ENCODE peak calls at places on chromosome 10, in four cellular contexts. S is Peyer's patch, D is mucosa of descending colon, H is cardiac muscle cell. R is an unnamed sample.

GRCh38 chr10:30828680-30829079 is 199.1 kb upstream of the LYZL2 start:
- DNase-seq in H (no peak), S (no peak), D (no peak), R (no peak)

GRCh38 chr10:117160567-117160966 is 22.5 kb upstream of the VAX1 start:
- DNase-seq in D (no peak), H (no peak), S (no peak), R (no peak)

GRCh38 chr10:69844698-69845097 is 43.0 kb downstream of the COL13A1 start:
- DNase-seq in S (no peak), D (no peak), H (no peak), R (no peak)

GRCh38 chr10:47022311-47023131 is 111.3 kb downstream of the PTPN20 start:
- DNase-seq in H (no peak), D (no peak), S (peak; percentile 43), R (no peak)

GRCh38 chr10:20415684-20416083 is 481.4 kb downstream of the NEBL start:
- DNase-seq in H (no peak), S (no peak), D (no peak), R (no peak)

GRCh38 chr10:75484717-75485116 is 53.3 kb downstream of the LRMDA start:
- DNase-seq in S (no peak), D (no peak), H (no peak), R (no peak)

GRCh38 chr10:115606081-115606480 is 512.9 kb downstream of the ATRNL1 start:
- DNase-seq in D (no peak), S (no peak), H (no peak), R (no peak)

GRCh38 chr10:60572511-60573194 is 183.0 kb upstream of the ANK3 start:
- DNase-seq in D (no peak), H (peak; percentile 85), S (no peak), R (no peak)

GRCh38 chr10:132335189-132336063 is 3.4 kb downstream of the LRRC27 start:
- DNase-seq in S (no peak), D (no peak), H (peak; percentile 42), R (no peak)

GRCh38 chr10:76433161-76434005 is 1002.0 kb downstream of the LRMDA start:
- DNase-seq in D (no peak), S (no peak), H (peak; percentile 82), R (no peak)

GRCh38 chr10:131885391-131886165 is 15.2 kb upstream of the PPP2R2D start:
- DNase-seq in H (peak; percentile 84), S (peak; percentile 86), D (peak; percentile 76), R (peak; percentile 56)

GRCh38 chr10:101244321-101245050 is 15.2 kb upstream of the LBX1 start:
- DNase-seq in D (no peak), H (no peak), S (no peak), R (no peak)

GRCh38 chr10:23195846-23196200 is 3.7 kb downstream of the PTF1A start:
- DNase-seq in H (no peak), D (no peak), S (no peak), R (no peak)

GRCh38 chr10:79147306-79147705 is 78.5 kb downstream of the ZMIZ1 start:
- DNase-seq in D (no peak), H (no peak), S (no peak), R (no peak)

GRCh38 chr10:79146611-79147130 is 77.9 kb downstream of the ZMIZ1 start:
- DNase-seq in S (no peak), H (no peak), D (peak; percentile 69), R (no peak)

GRCh38 chr10:79149345-79149661 is 80.5 kb downstream of the ZMIZ1 start:
- DNase-seq in S (no peak), D (no peak), H (no peak), R (no peak)

GRCh38 chr10:79148452-79149344 is 79.9 kb downstream of the ZMIZ1 start:
- DNase-seq in H (no peak), D (peak; percentile 81), S (peak; percentile 59), R (no peak)

GRCh38 chr10:79147796-79148451 is 79.2 kb downstream of the ZMIZ1 start:
- DNase-seq in S (no peak), H (no peak), D (no peak), R (no peak)
- H3K4me1 ChIP-seq in S (peaks cover 80% of the 10 kb centered on the region), H (peaks cover 60% of the 10 kb centered on the region), D (peaks cover 48% of the 10 kb centered on the region), R (peaks cover 63% of the 10 kb centered on the region)

GRCh38 chr10:103708627-103709288 is 146.6 kb downstream of the SH3PXD2A start:
- DNase-seq in D (no peak), S (no peak), H (no peak), R (no peak)
- H3K4me1 ChIP-seq in D (no peaks in the 10 kb centered on the region), S (peaks cover 5% of the 10 kb centered on the region), H (no peaks in the 10 kb centered on the region), R (no peaks in the 10 kb centered on the region)

GRCh38 chr10:853017-853416 is 78.5 kb downstream of the LARP4B start:
- DNase-seq in S (no peak), D (no peak), H (no peak), R (no peak)
- H3K4me1 ChIP-seq in S (no peaks in the 10 kb centered on the region), D (no peaks in the 10 kb centered on the region), H (peaks cover 9% of the 10 kb centered on the region), R (no peaks in the 10 kb centered on the region)

GRCh38 chr10:77919713-77920108 is 6.8 kb downstream of the DLG5 start:
- DNase-seq in S (no peak), D (no peak), H (no peak), R (no peak)

GRCh38 chr10:77922551-77923179 is 3.9 kb downstream of the DLG5 start:
- DNase-seq in H (no peak), S (no peak), D (no peak), R (no peak)

GRCh38 chr10:77922055-77922454 is 4.5 kb downstream of the DLG5 start:
- DNase-seq in H (no peak), S (no peak), D (no peak), R (no peak)

GRCh38 chr10:77920495-77920894 is 6.1 kb downstream of the DLG5 start:
- DNase-seq in S (no peak), H (no peak), D (no peak), R (no peak)

GRCh38 chr10:77921395-77921794 is 5.2 kb downstream of the DLG5 start:
- DNase-seq in D (no peak), H (no peak), S (no peak), R (no peak)
- H3K4me1 ChIP-seq in D (peaks cover 13% of the 10 kb centered on the region), H (peaks cover 16% of the 10 kb centered on the region), S (peaks cover 39% of the 10 kb centered on the region), R (no peaks in the 10 kb centered on the region)

GRCh38 chr10:24256619-24257018 is 47.7 kb downstream of the KIAA1217 start:
- DNase-seq in H (no peak), D (no peak), S (no peak), R (no peak)

GRCh38 chr10:24254180-24254579 is 45.2 kb downstream of the KIAA1217 start:
- DNase-seq in S (no peak), H (no peak), D (no peak), R (no peak)

GRCh38 chr10:24257588-24257987 is 48.6 kb downstream of the KIAA1217 start:
- DNase-seq in S (no peak), D (no peak), H (no peak), R (no peak)

GRCh38 chr10:24255115-24255895 is 46.4 kb downstream of the KIAA1217 start:
- DNase-seq in S (no peak), D (no peak), H (no peak), R (no peak)

GRCh38 chr10:24255907-24256306 is 47.0 kb downstream of the KIAA1217 start:
- DNase-seq in D (no peak), S (no peak), H (no peak), R (no peak)
- H3K4me1 ChIP-seq in D (no peaks in the 10 kb centered on the region), S (no peaks in the 10 kb centered on the region), H (peaks cover 30% of the 10 kb centered on the region), R (no peaks in the 10 kb centered on the region)